ENCODE peak calls at places on chromosomes 6 and 20, in eight cellular contexts. X is A549, T is PC-9, U is mesenchymal stem cell, O is H9, K is right lobe of liver, E is tibial artery, R is adrenal gland. N is an unnamed sample.

GRCh38 chr6:48086187-48086586 is 24.8 kb downstream of the PTCHD4 start:
- DNase-seq in K (no peak), U (no peak), E (no peak), O (no peak), X (no peak), R (no peak), T (no peak), N (no peak)

GRCh38 chr6:106446287-106446885 is 85.9 kb downstream of the CRYBG1 start:
- DNase-seq in X (peak; percentile 10), R (no peak), U (peak; percentile 15), O (no peak), K (no peak), E (no peak), T (no peak), N (no peak)

GRCh38 chr6:7137335-7138106 is 29.8 kb downstream of the RREB1 start:
- DNase-seq in T (no peak), K (no peak), E (peak; percentile 72), X (no peak), U (peak; percentile 79), R (peak; percentile 78), O (peak; percentile 57), N (peak; percentile 54)

GRCh38 chr6:100276311-100277057 is 188.2 kb downstream of the SIM1 start:
- DNase-seq in T (no peak), X (no peak), U (no peak), E (no peak), R (no peak), O (no peak), K (no peak), N (no peak)

GRCh38 chr20:35226126-35226774 is at the start of gene MMP24:
- DNase-seq in O (peak; percentile 46), E (no peak), R (no peak), K (no peak), T (no peak), X (no peak), U (no peak), N (no peak)

GRCh38 chr6:45704056-45704790 is 311.4 kb downstream of the CLIC5 start:
- DNase-seq in X (no peak), R (no peak), O (no peak), E (no peak), K (no peak), U (no peak), T (no peak), N (no peak)

GRCh38 chr6:125189494-125189893 is 35.9 kb downstream of the TPD52L1 start:
- DNase-seq in U (no peak), K (no peak), X (no peak), O (no peak), R (peak; percentile 52), T (no peak), E (no peak), N (no peak)

GRCh38 chr20:45016089-45016641 is 49.9 kb downstream of the STK4 start:
- DNase-seq in R (no peak), O (no peak), U (peak; percentile 19), X (no peak), E (no peak), K (no peak), T (no peak), N (no peak)

GRCh38 chr6:54267798-54268197 is 40.4 kb upstream of the TINAG start:
- DNase-seq in U (peak; percentile 57), K (peak; percentile 46), E (no peak), R (peak; percentile 70), T (peak; percentile 2), O (no peak), X (peak; percentile 3), N (no peak)

GRCh38 chr6:142637624-142638023 is 307.4 kb downstream of the HIVEP2 start:
- DNase-seq in X (no peak), O (no peak), U (no peak), T (no peak), E (no peak), K (no peak), R (no peak), N (no peak)

GRCh38 chr20:50285376-50286173 is 94.9 kb downstream of the CEBPB start:
- DNase-seq in R (peak; percentile 65), U (peak; percentile 94), X (no peak), O (no peak), K (no peak), E (peak; percentile 66), T (no peak), N (peak; percentile 57)

GRCh38 chr20:33437141-33437911 is 6.2 kb downstream of the SNTA1 start:
- DNase-seq in E (peak; percentile 76), K (no peak), O (no peak), R (no peak), U (peak; percentile 27), X (no peak), T (no peak), N (peak; percentile 77)

GRCh38 chr6:20870493-20870892 is 336.2 kb downstream of the CDKAL1 start:
- DNase-seq in T (no peak), K (no peak), O (no peak), R (no peak), U (no peak), E (no peak), X (no peak), N (no peak)

GRCh38 chr20:25300496-25301170 is 52.7 kb downstream of the PYGB start:
- DNase-seq in R (no peak), U (peak; percentile 54), K (no peak), O (no peak), E (no peak), T (no peak), X (no peak), N (no peak)

GRCh38 chr6:127190552-127190951 is 72.1 kb downstream of the RSPO3 start:
- DNase-seq in T (no peak), U (peak; percentile 54), E (no peak), K (no peak), R (no peak), O (no peak), X (peak; percentile 4), N (no peak)

GRCh38 chr20:40080059-40080652 is 608.9 kb downstream of the MAFB start:
- DNase-seq in O (no peak), R (peak; percentile 2), X (no peak), U (no peak), K (no peak), E (no peak), T (no peak), N (no peak)

GRCh38 chr20:51749674-51750036 is 18.5 kb downstream of the ATP9A start:
- DNase-seq in O (no peak), K (no peak), T (no peak), X (no peak), R (peak; percentile 56), U (peak; percentile 78), E (peak; percentile 52), N (no peak)

GRCh38 chr6:141701732-141702131 is 431.0 kb upstream of the GJE1 start:
- DNase-seq in R (no peak), O (no peak), T (no peak), E (no peak), U (no peak), K (no peak), X (no peak), N (no peak)

DNA sequence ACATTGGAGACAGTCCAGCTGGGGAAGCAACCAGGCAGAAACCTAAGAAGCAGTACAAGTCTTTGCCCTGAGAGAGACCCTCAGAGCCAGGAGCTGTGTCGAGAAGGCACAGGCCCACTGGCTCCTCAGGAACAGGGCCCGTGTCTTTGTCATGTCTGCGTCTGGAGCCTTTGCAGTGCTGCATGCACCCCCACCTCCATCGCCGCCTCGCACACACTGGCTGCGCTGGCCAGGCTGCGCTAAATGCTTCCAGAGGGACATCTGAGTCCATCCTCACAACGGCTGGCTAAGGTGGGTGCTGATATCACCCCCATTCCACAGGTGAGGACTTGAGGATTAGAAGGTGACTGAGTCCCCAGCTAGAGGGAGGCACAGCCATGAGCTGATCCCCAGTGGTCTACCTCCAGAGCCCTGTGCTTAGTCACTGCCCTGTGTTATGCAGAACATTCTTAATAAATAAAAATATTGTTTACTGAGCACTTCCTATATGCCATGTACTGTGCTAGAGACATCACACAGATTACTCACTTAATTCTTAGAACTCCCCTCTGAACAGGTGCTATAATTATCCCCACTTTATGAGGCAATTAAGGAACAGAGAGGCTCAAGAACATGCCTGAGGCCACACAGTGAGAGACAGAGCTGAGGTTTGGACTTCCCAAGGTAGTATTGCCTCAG is 27.6 kb downstream of the GABRR2 start:
- DNase-seq in K (no peak), U (no peak), R (no peak), O (no peak), E (no peak), X (no peak), T (no peak), N (no peak)
- H3K4me1 ChIP-seq in K (no peaks in the 10 kb centered on the region), U (no peaks in the 10 kb centered on the region), R (no peaks in the 10 kb centered on the region), O (no peaks in the 10 kb centered on the region), E (no peaks in the 10 kb centered on the region), X (no peaks in the 10 kb centered on the region), T (no peaks in the 10 kb centered on the region), N (no peaks in the 10 kb centered on the region)

DNA sequence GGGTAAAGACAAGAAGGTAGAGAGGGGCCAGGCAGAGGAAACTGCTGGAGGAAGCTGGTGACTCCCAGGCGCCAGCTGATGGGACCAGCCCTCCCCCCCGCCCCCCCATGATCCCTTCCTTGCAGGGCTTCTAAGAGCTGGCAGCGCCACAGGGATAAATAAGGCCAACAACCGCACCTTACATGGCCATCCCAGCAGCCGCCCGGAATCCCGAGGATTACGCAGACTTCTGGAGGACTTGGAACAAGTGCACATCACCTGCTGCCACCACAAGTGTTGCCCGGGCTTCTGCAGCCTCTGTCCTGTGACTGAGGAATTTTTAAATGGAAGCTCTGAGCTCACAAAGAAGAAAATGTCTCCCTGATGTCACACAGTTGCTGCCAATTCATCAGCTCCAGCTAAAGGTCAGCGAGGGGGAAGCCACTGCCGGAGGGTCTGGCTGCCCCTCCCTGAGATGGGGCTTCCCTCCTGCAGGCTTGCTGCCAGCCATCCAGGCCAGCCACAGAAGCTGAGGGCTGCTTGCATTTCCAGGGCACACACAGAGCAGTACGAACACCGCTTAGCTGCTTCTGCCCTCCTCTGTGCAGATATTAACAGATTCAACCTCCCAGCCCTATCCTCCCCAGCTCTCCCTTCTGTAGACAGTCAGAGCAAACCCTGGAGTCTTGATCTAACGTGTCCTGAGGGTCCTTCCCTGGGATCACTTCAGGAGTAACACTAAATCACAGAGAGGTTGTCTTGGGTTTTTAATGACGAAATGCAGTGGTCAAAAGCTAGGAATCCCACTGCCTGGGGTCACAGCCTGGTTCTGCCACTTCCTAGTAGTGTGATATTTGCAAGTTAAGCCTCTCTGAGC is 38.6 kb upstream of the PIM1 start:
- DNase-seq in X (peak; percentile 37), K (no peak), U (peak; percentile 35), O (no peak), E (peak; percentile 75), T (peak; percentile 66), R (peak; percentile 73), N (peak; percentile 88)
- H3K4me1 ChIP-seq in X (peaks cover 87% of the 10 kb centered on the region), K (peaks cover 60% of the 10 kb centered on the region), U (peaks cover 34% of the 10 kb centered on the region), O (peaks cover 9% of the 10 kb centered on the region), E (peaks cover 48% of the 10 kb centered on the region), T (peaks cover 93% of the 10 kb centered on the region), R (peaks cover 44% of the 10 kb centered on the region), N (peaks cover 4% of the 10 kb centered on the region)

GRCh38 chr6:2766767-2767314 is 1.6 kb downstream of the WRNIP1 start:
- DNase-seq in R (no peak), O (no peak), K (no peak), E (no peak), U (peak; percentile 50), X (no peak), T (no peak), N (no peak)
- H3K4me1 ChIP-seq in R (peaks cover 45% of the 10 kb centered on the region), O (peaks cover 3% of the 10 kb centered on the region), K (peaks cover 21% of the 10 kb centered on the region), E (peaks cover 54% of the 10 kb centered on the region), U (peaks cover 12% of the 10 kb centered on the region), X (peaks cover 29% of the 10 kb centered on the region), T (peaks cover 13% of the 10 kb centered on the region), N (peaks cover 34% of the 10 kb centered on the region)

DNA sequence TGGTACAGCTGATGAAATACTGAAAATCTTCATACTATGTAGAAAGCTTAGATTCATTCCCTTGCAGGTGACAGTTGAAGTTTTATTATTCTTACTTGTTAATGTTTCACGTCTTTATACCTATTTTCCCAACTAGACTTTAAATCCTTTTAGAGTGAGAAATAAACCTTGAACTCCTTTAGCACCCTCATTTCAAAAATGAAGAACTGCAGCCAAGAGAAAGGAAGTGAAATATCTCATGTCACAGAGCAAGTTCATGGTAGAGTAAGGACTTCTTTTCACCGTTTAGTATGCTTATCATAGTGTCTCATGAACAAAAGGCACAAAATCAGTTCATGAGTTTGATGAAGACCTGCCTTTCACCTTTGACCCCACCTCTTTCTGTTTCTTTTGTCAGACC is 38.5 kb downstream of the ORC3 start:
- DNase-seq in O (no peak), K (no peak), T (no peak), U (no peak), R (no peak), X (no peak), E (no peak), N (no peak)
- H3K4me1 ChIP-seq in O (no peaks in the 10 kb centered on the region), K (peaks cover 3% of the 10 kb centered on the region), T (no peaks in the 10 kb centered on the region), U (no peaks in the 10 kb centered on the region), R (peaks cover 26% of the 10 kb centered on the region), X (no peaks in the 10 kb centered on the region), E (peaks cover 4% of the 10 kb centered on the region), N (peaks cover 13% of the 10 kb centered on the region)

N was measured in heart left ventricle.